ENCODE peak calls at places on chromosomes 3 and 15, in five cellular contexts. V, L, B, N and C are unnamed samples. For H3K9me3, the result is how much of the 10 kb centered on the place peaks cover.

GRCh38 chr15:80508783-80509182 is 104.6 kb downstream of the ARNT2 start:
- DNase-seq in L (no peak), N (no peak), B (no peak), V (no peak), C (no peak)

GRCh38 chr3:50557106-50557505 is 10.4 kb downstream of the C3orf18 start:
- DNase-seq in V (no peak), L (no peak), N (no peak), B (no peak), C (no peak)

GRCh38 chr15:98776607-98777281 is 128.4 kb downstream of the IGF1R start:
- DNase-seq in V (peak), L (no peak), B (peak), N (peak), C (no peak)

GRCh38 chr15:41561104-41561776 is 2.2 kb downstream of the TYRO3 start:
- DNase-seq in V (no peak), B (no peak), L (peak), N (no peak), C (no peak)

GRCh38 chr15:78625621-78626280 is 5.0 kb upstream of the CHRNA3 start:
- DNase-seq in L (no peak), V (peak), N (no peak), B (no peak), C (no peak)

GRCh38 chr3:143329567-143330164 is 210.1 kb downstream of the CHST2 start:
- DNase-seq in L (no peak), B (no peak), N (peak), V (no peak), C (no peak)

GRCh38 chr3:113825090-113825489 is 13.5 kb upstream of the GRAMD1C start:
- DNase-seq in N (no peak), B (peak), L (no peak), V (no peak), C (no peak)

GRCh38 chr15:64636101-64636500 is 139.3 kb downstream of the RBPMS2 start:
- DNase-seq in L (no peak), V (no peak), B (no peak), N (peak), C (no peak)

GRCh38 chr3:175940881-175941280 is 1081.7 kb downstream of the NAALADL2 start:
- DNase-seq in B (no peak), N (no peak), V (no peak), L (no peak), C (no peak)

GRCh38 chr3:193970773-193971206 is 165.2 kb upstream of the HES1 start:
- DNase-seq in N (no peak), L (no peak), B (no peak), V (no peak), C (no peak)

GRCh38 chr15:98077186-98077585 is 116.7 kb downstream of the ARRDC4 start:
- DNase-seq in N (no peak), V (no peak), B (peak), L (no peak), C (peak)

GRCh38 chr3:152200476-152201422 is 68.0 kb upstream of the MBNL1 start:
- DNase-seq in L (no peak), N (no peak), V (no peak), B (no peak), C (no peak)

GRCh38 chr3:135246027-135246426 is 451.0 kb downstream of the EPHB1 start:
- DNase-seq in V (no peak), L (no peak), B (no peak), N (no peak), C (no peak)

GRCh38 chr3:177781686-177782161 is 584.4 kb upstream of the TBL1XR1 start:
- DNase-seq in L (no peak), N (peak), B (no peak), V (no peak), C (peak)

GRCh38 chr3:161339517-161340500 is 31.5 kb downstream of the SPTSSB start:
- DNase-seq in B (no peak), L (no peak), N (no peak), V (no peak), C (no peak)

GRCh38 chr3:48919215-48920138 is 835 bp downstream of the ARIH2 start:
- DNase-seq in V (peak), L (peak), N (peak), B (peak), C (peak)

GRCh38 chr3:176351408-176351807 is 845.9 kb downstream of the TBL1XR1 start:
- DNase-seq in B (no peak), V (no peak), L (no peak), N (peak), C (no peak)

GRCh38 chr3:45816544-45816943 is 20.2 kb upstream of the SLC6A20 start:
- DNase-seq in L (no peak), V (no peak), N (no peak), B (no peak), C (no peak)

GRCh38 chr3:125594581-125595011 is 701 bp downstream of the OSBPL11 start:
- DNase-seq in L (no peak), V (no peak), B (no peak), N (peak), C (peak)

GRCh38 chr15:45641374-45641778 is 6.5 kb downstream of the SQOR start:
- DNase-seq in L (no peak), V (peak), N (peak), B (no peak), C (peak)

GRCh38 chr3:128851601-128852000 is 27.8 kb upstream of the ACAD9 start:
- DNase-seq in V (no peak), N (no peak), L (no peak), B (no peak), C (no peak)
- H3K9me3 ChIP-seq in V (under half), N (under half), L (under half), B (under half), C (under half)

GRCh38 chr3:458124-458523 is 261.6 kb downstream of the CHL1 start:
- DNase-seq in N (no peak), L (no peak), B (no peak), V (no peak), C (no peak)
- H3K9me3 ChIP-seq in N (under half), L (under half), B (under half), V (under half), C (under half)

GRCh38 chr15:25242166-25242879 is 196.5 kb downstream of the UBE3A start:
- DNase-seq in V (no peak), L (no peak), N (no peak), B (no peak), C (no peak)
- H3K9me3 ChIP-seq in V (half or more), L (under half), N (under half), B (under half), C (under half)

GRCh38 chr3:122800031-122800430 is 5.2 kb downstream of the SLC49A4 start:
- DNase-seq in L (no peak), V (no peak), B (no peak), N (no peak), C (no peak)
- H3K9me3 ChIP-seq in L (under half), V (under half), B (under half), N (under half), C (under half)

GRCh38 chr15:56233549-56233948 is 10.1 kb downstream of the RFX7 start:
- DNase-seq in B (no peak), V (no peak), L (no peak), N (no peak), C (no peak)
- H3K9me3 ChIP-seq in B (under half), V (under half), L (under half), N (under half), C (under half)

DNA sequence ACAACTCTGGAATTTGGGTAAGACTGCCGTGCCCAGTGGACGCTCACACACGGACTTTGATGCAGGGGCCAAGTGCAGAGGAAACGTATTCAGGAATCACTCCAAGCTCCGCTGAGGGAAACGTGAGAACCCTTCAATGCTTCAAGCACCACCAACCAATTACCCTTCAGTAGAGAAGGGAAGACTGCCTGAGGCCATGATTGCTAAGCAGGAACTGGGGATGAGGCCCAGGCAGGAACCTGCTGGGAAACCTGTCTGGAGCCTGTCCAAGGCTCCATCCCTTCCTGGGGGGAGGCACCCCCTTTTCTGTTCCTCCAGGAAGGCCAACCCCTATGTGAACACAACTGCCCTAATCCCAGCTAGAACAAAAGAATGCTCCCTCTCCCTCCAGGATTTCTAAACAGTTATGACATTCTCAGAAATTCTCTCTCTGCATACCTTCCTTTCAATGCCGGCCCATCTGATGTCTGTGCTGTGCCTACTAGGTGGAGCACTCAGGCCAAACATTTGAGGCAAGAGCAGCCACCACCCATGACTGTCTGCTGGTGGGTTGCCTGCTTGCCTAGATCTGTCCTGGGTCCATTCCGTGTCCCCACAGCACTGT is 149.6 kb downstream of the ADAMTS17 start:
- DNase-seq in L (no peak), N (no peak), V (no peak), B (no peak), C (no peak)
- H3K9me3 ChIP-seq in L (under half), N (under half), V (under half), B (under half), C (under half)